ENCODE peak calls at places on chromosomes 13 and 19, in ten cellular contexts. M is HFF-Myc; P is GM20000; W is CD4-positive, alpha-beta T cell; B is GM06990; H is transverse colon; T is AG09309; D is body of pancreas; Z is HFFc6; Q is HCT116. Y is an unnamed sample.

GRCh38 chr19:49713236-49713845 is 22.4 kb downstream of the CPT1C start:
- DNase-seq in M (no peak), P (no peak), W (no peak), B (no peak), H (no peak), T (no peak), D (no peak), Z (no peak), Q (no peak), Y (no peak)

GRCh38 chr19:35161434-35161743 is 6.9 kb downstream of the FXYD5 start:
- DNase-seq in M (no peak), P (no peak), W (no peak), B (no peak), H (no peak), T (no peak), D (no peak), Z (no peak), Q (no peak), Y (no peak)

GRCh38 chr19:38070573-38070972 is 153.4 kb downstream of the DPF1 start:
- DNase-seq in M (no peak), P (no peak), W (no peak), B (no peak), H (no peak), T (peak; percentile 5), D (no peak), Z (peak; percentile 73), Q (no peak), Y (no peak)

GRCh38 chr19:55454787-55455243 is 6.6 kb downstream of the ISOC2 start:
- DNase-seq in M (no peak), P (peak; percentile 78), W (peak; percentile 34), B (no peak), H (no peak), T (no peak), D (no peak), Z (peak; percentile 37), Q (no peak), Y (no peak)

GRCh38 chr19:41533691-41534090 is 42.3 kb upstream of the CEACAM21 start:
- DNase-seq in M (no peak), P (no peak), W (no peak), B (no peak), H (no peak), T (no peak), D (no peak), Z (no peak), Q (no peak), Y (no peak)

GRCh38 chr19:29673451-29674371 is 8.4 kb downstream of the PLEKHF1 start:
- DNase-seq in M (no peak), P (no peak), W (no peak), B (no peak), H (no peak), T (no peak), D (no peak), Z (no peak), Q (no peak), Y (no peak)

GRCh38 chr19:15154002-15154612 is 46.7 kb downstream of the NOTCH3 start:
- DNase-seq in M (no peak), P (peak; percentile 33), W (no peak), B (no peak), H (peak; percentile 38), T (no peak), D (no peak), Z (peak; percentile 33), Q (peak; percentile 37), Y (no peak)

GRCh38 chr13:67736646-67737420 is 506.7 kb upstream of the PCDH9 start:
- DNase-seq in M (no peak), P (no peak), W (no peak), B (no peak), H (no peak), T (no peak), D (no peak), Z (no peak), Q (no peak), Y (no peak)

GRCh38 chr13:97978661-97979450 is 25.4 kb downstream of the IPO5 start:
- DNase-seq in M (no peak), P (no peak), W (no peak), B (no peak), H (no peak), T (no peak), D (no peak), Z (peak; percentile 37), Q (no peak), Y (no peak)

GRCh38 chr19:3696660-3696995 is 3.6 kb downstream of the PIP5K1C start:
- DNase-seq in M (no peak), P (no peak), W (no peak), B (no peak), H (no peak), T (no peak), D (no peak), Z (no peak), Q (no peak), Y (no peak)

GRCh38 chr13:27976362-27977177 is 7.5 kb upstream of the CDX2 start:
- DNase-seq in M (no peak), P (peak; percentile 28), W (no peak), B (no peak), H (no peak), T (no peak), D (peak; percentile 3), Z (no peak), Q (no peak), Y (no peak)

GRCh38 chr13:27079421-27079958 is 92.1 kb downstream of the USP12 start:
- DNase-seq in M (no peak), P (no peak), W (no peak), B (no peak), H (no peak), T (peak; percentile 86), D (no peak), Z (peak; percentile 85), Q (no peak), Y (no peak)

GRCh38 chr19:14654786-14655185 is 19.9 kb downstream of the ADGRE3 start:
- DNase-seq in M (no peak), P (no peak), W (no peak), B (no peak), H (no peak), T (no peak), D (no peak), Z (no peak), Q (no peak), Y (no peak)

GRCh38 chr19:41575998-41576397 is at the start of gene CEACAM21:
- DNase-seq in M (no peak), P (peak; percentile 78), W (no peak), B (peak; percentile 31), H (peak; percentile 66), T (no peak), D (no peak), Z (no peak), Q (no peak), Y (peak; percentile 52)

DNA sequence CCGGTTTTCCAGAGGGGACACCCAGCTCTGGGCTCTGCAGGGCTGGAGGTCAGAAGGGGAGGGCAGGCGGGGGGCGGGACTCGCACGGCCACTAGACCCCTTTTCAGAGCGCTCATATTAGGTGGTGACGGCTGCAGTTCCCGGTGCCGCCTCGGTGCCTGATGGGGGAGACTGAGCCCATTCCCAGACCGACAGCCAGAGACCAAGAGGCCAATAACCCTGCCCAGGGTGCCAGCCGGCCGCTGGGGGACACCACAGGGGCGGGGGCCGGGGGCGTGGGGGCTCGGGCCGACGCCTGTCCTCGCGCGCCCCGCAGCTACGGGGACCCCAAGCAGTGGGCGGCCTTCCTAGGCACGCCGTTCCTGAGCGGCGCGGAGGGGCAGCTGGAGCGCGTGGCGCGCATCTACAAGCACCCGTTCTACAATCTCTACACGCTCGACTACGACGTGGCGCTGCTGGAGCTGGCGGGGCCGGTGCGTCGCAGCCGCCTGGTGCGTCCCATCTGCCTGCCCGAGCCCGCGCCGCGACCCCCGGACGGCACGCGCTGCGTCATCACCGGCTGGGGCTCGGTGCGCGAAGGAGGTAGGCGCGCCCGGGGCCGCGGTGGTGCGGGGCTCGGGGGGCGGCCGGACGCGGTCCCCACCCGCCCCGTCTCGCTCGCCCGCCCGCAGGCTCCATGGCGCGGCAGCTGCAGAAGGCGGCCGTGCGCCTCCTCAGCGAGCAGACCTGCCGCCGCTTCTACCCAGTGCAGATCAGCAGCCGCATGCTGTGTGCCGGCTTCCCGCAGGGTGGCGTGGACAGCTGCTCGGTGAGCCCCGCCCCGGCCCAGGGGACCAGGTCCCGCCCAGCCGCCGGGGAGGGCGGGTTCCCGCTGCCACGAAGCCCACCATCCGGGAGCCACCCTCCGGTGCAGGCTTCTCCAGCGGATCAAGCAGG is 2.4 kb downstream of the TIMM13 start:
- DNase-seq in M (no peak), P (no peak), W (no peak), B (no peak), H (no peak), T (peak; percentile 14), D (peak; percentile 60), Z (peak; percentile 66), Q (no peak), Y (no peak)
- TF ChIP-seq CTCF in M (peak; percentile 6), P (no peak), W (no peak), B (no peak), H (no peak), T (peak; percentile 50), D (peak; percentile 31), Z (peak; percentile 61), Q (no peak), Y (no peak)

DNA sequence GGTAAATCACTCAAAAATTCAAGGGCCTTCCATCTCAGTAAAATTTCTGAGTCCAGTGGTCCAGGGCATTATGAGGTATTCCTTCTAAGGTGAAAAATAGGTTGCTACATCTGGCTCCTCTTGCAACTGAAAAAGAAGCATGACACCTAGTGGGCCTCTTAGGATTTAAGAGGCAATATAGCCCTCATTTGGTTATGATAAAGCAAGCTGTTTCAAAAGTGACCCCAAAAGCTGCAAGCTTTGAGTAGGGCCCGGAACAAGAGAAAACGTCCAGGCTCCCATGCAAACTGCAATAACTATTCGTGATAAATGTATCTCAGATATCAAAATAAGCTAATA is 1910.2 kb upstream of the PRR20A start:
- DNase-seq in M (no peak), P (no peak), W (no peak), B (no peak), H (no peak), T (no peak), D (no peak), Z (no peak), Q (no peak), Y (no peak)
- TF ChIP-seq CTCF in M (no peak), P (no peak), W (no peak), B (no peak), H (no peak), T (no peak), D (no peak), Z (no peak), Q (no peak), Y (no peak)

DNA sequence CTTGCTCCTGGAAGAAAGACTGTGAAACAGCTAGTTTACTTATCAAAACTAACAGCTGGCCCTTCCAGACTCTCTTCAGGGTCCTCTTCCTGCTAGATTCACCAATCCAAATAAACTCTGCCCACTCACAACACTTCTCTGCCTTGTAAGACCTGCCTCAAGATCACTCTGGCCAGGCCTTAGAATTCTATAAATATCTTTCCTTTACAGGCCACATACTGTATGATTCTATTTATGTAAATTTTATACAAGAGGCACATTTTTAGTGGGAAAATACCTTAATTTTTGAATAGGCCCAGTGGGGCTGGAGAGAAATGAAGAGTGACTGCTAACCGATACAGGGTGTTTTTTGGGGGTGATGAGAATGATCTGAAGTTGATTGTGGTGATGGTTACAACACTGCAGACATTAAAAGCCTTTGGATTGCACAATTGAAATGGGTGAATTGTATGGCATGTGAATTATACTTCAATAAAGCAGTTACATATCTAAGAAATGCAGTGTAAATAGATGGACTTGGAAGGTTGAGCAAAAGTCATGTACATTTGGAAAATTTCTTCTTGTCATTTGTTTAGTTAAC is 141.8 kb downstream of the GPC5 start:
- DNase-seq in M (no peak), P (no peak), W (no peak), B (no peak), H (no peak), T (no peak), D (no peak), Z (no peak), Q (no peak), Y (no peak)
- TF ChIP-seq CTCF in M (no peak), P (no peak), W (no peak), B (no peak), H (no peak), T (no peak), D (no peak), Z (no peak), Q (no peak), Y (no peak)

GRCh38 chr19:5504115-5504514 is 48.9 kb downstream of the ZNRF4 start:
- DNase-seq in M (no peak), P (no peak), W (no peak), B (no peak), H (no peak), T (no peak), D (no peak), Z (no peak), Q (no peak), Y (no peak)
- TF ChIP-seq CTCF in M (peak; percentile 25), P (no peak), W (no peak), B (no peak), H (no peak), T (no peak), D (no peak), Z (no peak), Q (peak; percentile 46), Y (no peak)

Y was measured in activated B cell treated with CpG ODN at 0.5 μM for 24 hours.